ENCODE peak calls at places on chromosomes 13 and 19, in six cellular contexts. K, Z, Q, D, Y and P are unnamed samples.

GRCh38 chr13:64551755-64552154 is 2678.4 kb downstream of the PCDH9 start:
- DNase-seq in K (peak), Z (no peak), Y (peak), Q (no peak), D (no peak), P (no peak)

GRCh38 chr19:15195381-15195964 is 5.3 kb downstream of the NOTCH3 start:
- DNase-seq in Z (peak), Q (no peak), K (no peak), Y (peak), D (peak), P (no peak)

GRCh38 chr19:41377977-41378707 is 1.8 kb downstream of the TMEM91 start:
- DNase-seq in D (peak), Q (no peak), Y (no peak), K (no peak), Z (no peak), P (no peak)

GRCh38 chr13:23440821-23441608 is 7.5 kb upstream of the SACS start:
- DNase-seq in Z (no peak), K (no peak), Q (no peak), Y (no peak), D (no peak), P (no peak)

GRCh38 chr13:32852568-32852967 is 163.7 kb upstream of the KL start:
- DNase-seq in Z (no peak), K (no peak), Q (no peak), Y (peak), D (no peak), P (no peak)

GRCh38 chr13:61414686-61415664 is 674 bp downstream of the PCDH20 start:
- DNase-seq in Q (no peak), D (no peak), Z (peak), Y (peak), K (no peak), P (no peak)

GRCh38 chr19:21705393-21705792 is 62.0 kb downstream of the ZNF100 start:
- DNase-seq in D (no peak), Y (no peak), K (no peak), Q (no peak), Z (no peak), P (no peak)

GRCh38 chr13:51614350-51614786 is 30.1 kb downstream of the WDFY2 start:
- DNase-seq in Y (no peak), Q (no peak), Z (no peak), K (no peak), D (peak), P (no peak)

GRCh38 chr13:94798738-94799137 is 86.4 kb upstream of the SOX21 start:
- DNase-seq in K (no peak), Z (no peak), Q (no peak), Y (no peak), D (no peak), P (no peak)

GRCh38 chr13:102599451-102600012 is 2.7 kb downstream of the TPP2 start:
- DNase-seq in D (no peak), Y (no peak), Z (no peak), Q (no peak), K (no peak), P (no peak)

GRCh38 chr13:110363009-110363408 is 55.9 kb downstream of the COL4A2 start:
- DNase-seq in Q (no peak), Y (no peak), D (no peak), Z (no peak), K (no peak), P (no peak)

GRCh38 chr19:56813531-56813930 is 27.0 kb downstream of the PEG3 start:
- DNase-seq in D (no peak), K (no peak), Z (no peak), Q (no peak), Y (no peak), P (no peak)

GRCh38 chr19:39813264-39813998 is 20.5 kb downstream of the DYRK1B start:
- DNase-seq in Q (no peak), K (no peak), Z (no peak), Y (no peak), D (no peak), P (no peak)

GRCh38 chr13:83221256-83221655 is 661.0 kb downstream of the SLITRK1 start:
- DNase-seq in Z (no peak), Y (peak), D (no peak), Q (no peak), K (no peak), P (peak)

GRCh38 chr19:49987159-49987698 is 26.3 kb upstream of the SIGLEC11 start:
- DNase-seq in K (peak), D (peak), Y (peak), Z (peak), Q (peak), P (peak)

GRCh38 chr13:64529874-64530485 is 2700.2 kb downstream of the PCDH9 start:
- DNase-seq in Z (no peak), Y (peak), Q (no peak), K (no peak), D (no peak), P (no peak)

GRCh38 chr19:7874080-7874856 is at the start of gene PRR36:
- DNase-seq in D (no peak), Y (no peak), Q (no peak), K (no peak), Z (peak), P (no peak)

GRCh38 chr13:92354583-92354982 is 872.0 kb upstream of the GPC6 start:
- DNase-seq in Z (no peak), Y (peak), K (no peak), Q (no peak), D (no peak), P (no peak)

GRCh38 chr13:25253702-25254101 is 33.6 kb downstream of the MTMR6 start:
- DNase-seq in Q (no peak), D (no peak), Y (no peak), Z (no peak), K (no peak), P (no peak)

GRCh38 chr13:37148501-37148900 is 43.0 kb upstream of the CSNK1A1L start:
- DNase-seq in K (no peak), Q (no peak), Y (no peak), Z (no peak), D (no peak), P (no peak)

GRCh38 chr19:55606471-55606787 is 982 bp downstream of the ZNF865 start:
- DNase-seq in Q (no peak), D (no peak), Y (no peak), Z (no peak), K (no peak), P (no peak)

GRCh38 chr19:36771275-36772231 is 1.1 kb downstream of the ZNF850 start:
- DNase-seq in Z (peak), D (peak), Y (peak), K (peak), Q (peak), P (no peak)

GRCh38 chr19:1853295-1854031 is 5.2 kb upstream of the REXO1 start:
- DNase-seq in D (no peak), Y (peak), Q (no peak), K (no peak), Z (peak), P (no peak)

GRCh38 chr13:31037351-31037750 is 104.9 kb downstream of the TEX26 start:
- DNase-seq in Z (no peak), Y (no peak), D (no peak), Q (no peak), K (no peak), P (no peak)

GRCh38 chr13:34152996-34153395 is 335.0 kb downstream of the RFC3 start:
- DNase-seq in Z (no peak), Y (no peak), Q (no peak), D (no peak), K (no peak), P (no peak)
- H3K27ac ChIP-seq in Z (peak), Y (peak), Q (no peak), D (no peak), K (no peak), P (no peak)

GRCh38 chr13:50267917-50268316 is 252.7 kb downstream of the KCNRG start:
- DNase-seq in Z (peak), Y (no peak), D (no peak), Q (no peak), K (no peak), P (no peak)

GRCh38 chr13:50274181-50274580 is 258.9 kb downstream of the KCNRG start:
- DNase-seq in Y (no peak), K (no peak), D (no peak), Z (no peak), Q (no peak), P (no peak)

GRCh38 chr13:50268500-50268899 is 253.3 kb downstream of the KCNRG start:
- DNase-seq in Z (no peak), Y (peak), D (no peak), K (no peak), Q (no peak), P (no peak)
- TF ChIP-seq CTCF in Z (no peak), Y (peak), D (no peak), K (peak), Q (no peak), P (no peak)

GRCh38 chr13:101415358-101416174 is 742 bp downstream of the NALCN start:
- DNase-seq in Y (no peak), K (no peak), Q (no peak), D (no peak), Z (no peak), P (no peak)
- H3K4me3 ChIP-seq in Y (peak), K (peak), Q (peak), D (peak), Z (no peak), P (no peak)

GRCh38 chr13:39378293-39378692 is 224.7 kb downstream of the LHFPL6 start:
- DNase-seq in Y (no peak), Q (no peak), Z (no peak), K (no peak), D (no peak), P (no peak)
- H3K27ac ChIP-seq in Y (no peak), Q (no peak), Z (no peak), K (no peak), D (no peak), P (no peak)

DNA sequence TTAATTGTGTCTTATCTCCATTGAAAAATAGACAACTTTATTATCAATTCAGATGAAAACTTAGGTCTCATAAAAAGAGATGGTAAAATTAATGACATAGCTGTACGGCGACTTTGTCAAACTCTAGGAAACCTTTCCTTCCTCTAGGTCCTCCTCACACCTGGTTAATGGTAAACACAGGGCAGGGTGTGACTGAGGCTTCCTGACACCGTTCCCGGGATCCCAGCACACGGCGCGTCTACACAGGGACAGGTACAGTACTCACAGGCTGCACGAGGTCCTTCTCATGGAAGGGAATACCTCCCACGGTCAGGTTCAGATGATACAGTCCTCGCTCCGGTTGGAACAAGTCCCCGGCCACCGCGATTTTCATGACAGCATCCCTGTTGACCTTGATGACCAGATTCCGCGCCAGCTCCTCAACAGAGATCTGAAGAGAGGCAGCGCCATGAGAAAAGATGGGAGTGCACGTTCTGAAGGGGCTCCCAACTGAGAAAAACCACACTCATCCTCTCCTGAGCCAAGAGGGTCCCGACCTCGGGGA is 35.5 kb downstream of the GAS6 start:
- DNase-seq in D (no peak), K (no peak), Y (no peak), Z (no peak), Q (no peak), P (no peak)
- TF ChIP-seq CTCF in D (no peak), K (no peak), Y (no peak), Z (no peak), Q (no peak), P (no peak)

GRCh38 chr19:45455707-45456499 is 11.9 kb upstream of the FOSB start:
- DNase-seq in Z (peak), K (peak), Y (peak), D (peak), Q (peak), P (no peak)
- H3K4me3 ChIP-seq in Z (no peak), K (peak), Y (no peak), D (no peak), Q (peak), P (no peak)

DNA sequence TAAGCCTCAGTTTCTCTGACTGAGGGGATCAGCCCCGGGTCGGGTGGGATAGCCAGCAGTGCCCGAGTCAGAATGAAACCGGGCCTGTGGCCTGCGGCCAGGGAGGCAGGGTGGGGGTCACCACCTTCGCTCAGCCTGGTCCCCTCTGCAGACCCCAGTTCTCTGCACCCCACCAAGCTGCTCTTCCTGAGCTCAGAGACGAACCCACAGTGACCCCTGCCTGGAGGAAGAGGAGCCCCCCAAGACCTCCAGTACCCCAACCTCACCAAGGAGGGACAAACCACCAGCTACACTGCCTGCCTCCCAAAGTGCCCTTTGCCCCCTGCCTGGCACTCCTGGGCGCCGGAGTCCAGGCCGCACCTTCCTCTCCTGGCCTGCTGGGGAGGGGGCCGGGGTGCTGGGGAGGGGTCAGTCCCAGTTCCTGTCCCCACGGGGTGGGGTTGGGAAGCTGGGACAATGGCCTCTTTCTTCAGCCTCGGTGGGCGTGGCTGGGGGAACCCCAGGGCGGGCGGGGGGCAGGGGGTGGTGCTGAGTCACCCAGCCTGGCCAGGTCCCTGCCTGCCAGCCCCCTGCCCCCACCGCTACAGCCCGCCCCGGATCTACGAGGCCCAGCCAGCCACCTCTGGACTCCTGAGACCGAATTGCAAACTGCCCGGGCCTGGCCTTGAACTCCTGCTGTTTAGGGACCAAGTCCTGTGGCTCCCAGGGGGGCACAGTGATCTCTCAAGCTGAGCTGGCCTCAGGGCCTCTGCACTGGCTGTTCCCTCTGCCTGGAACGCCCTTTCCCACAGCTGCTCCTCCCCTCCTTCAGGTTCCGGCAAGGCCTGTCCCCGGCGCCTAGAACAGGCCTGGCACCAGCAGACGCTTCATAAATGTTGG is 14.3 kb downstream of the ZBTB7A start:
- DNase-seq in D (peak), K (no peak), Q (no peak), Y (peak), Z (no peak), P (no peak)
- H3K27ac ChIP-seq in D (peak), K (peak), Q (peak), Y (no peak), Z (peak), P (peak)

GRCh38 chr19:5687360-5688198 is 2.5 kb upstream of the RPL36 start:
- DNase-seq in Y (no peak), Z (no peak), Q (no peak), D (no peak), K (no peak), P (no peak)
- TF ChIP-seq CTCF in Y (no peak), Z (no peak), Q (peak), D (no peak), K (no peak), P (no peak)

GRCh38 chr13:85618514-85618913 is 180.7 kb downstream of the SLITRK6 start:
- DNase-seq in Z (no peak), K (no peak), D (no peak), Y (no peak), Q (no peak), P (no peak)
- H3K4me3 ChIP-seq in Z (no peak), K (no peak), D (no peak), Y (no peak), Q (no peak), P (no peak)

DNA sequence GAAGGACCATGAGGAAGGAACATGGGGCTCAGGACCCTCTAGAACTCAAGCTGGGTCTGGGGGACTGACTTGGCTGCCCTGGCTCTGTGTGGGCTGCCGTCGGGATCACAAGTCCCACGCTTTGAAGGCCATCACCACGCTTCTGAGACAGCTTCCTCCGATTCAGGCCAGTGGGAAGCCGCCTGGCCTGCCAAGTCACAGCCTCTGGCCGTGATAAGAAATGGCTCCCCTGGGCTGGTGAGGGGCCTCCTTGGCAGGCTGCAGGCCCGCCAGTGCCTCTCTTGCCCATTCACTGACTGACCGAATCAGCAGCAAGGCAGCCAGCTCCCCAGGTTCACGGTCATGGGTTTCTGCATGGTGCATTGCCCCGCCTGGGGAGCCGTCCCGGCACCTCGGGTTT is 48.8 kb downstream of the COMP start:
- DNase-seq in Y (no peak), Z (no peak), D (no peak), K (no peak), Q (no peak), P (no peak)
- H3K27ac ChIP-seq in Y (peak), Z (no peak), D (no peak), K (no peak), Q (no peak), P (no peak)